ENCODE peak calls at places on chromosomes 12 and 14, in nine cellular contexts. One of them, this sample, is unnamed.
A peak's percentile ranks its signal among the peaks of the same experiment; 100 is the strongest.

GRCh38 chr12:12965836-12966235 is 13.9 kb upstream of the GPRC5D start:
- DNase-seq in PC-3: no peak
- DNase-seq in upper lobe of right lung: no peak
- DNase-seq in colonic mucosa: no peak
- DNase-seq in CD8-positive, alpha-beta T cell: no peak
- DNase-seq in naive thymus-derived CD4-positive, alpha-beta T cell: no peak
- DNase-seq in prostate gland: no peak
- DNase-seq in psoas muscle: no peak
- DNase-seq in lower lobe of right lung: no peak
- DNase-seq in this sample: no peak

GRCh38 chr12:29309320-29309902 is 71.6 kb downstream of the ERGIC2 start:
- DNase-seq in PC-3: peak; percentile 73
- DNase-seq in upper lobe of right lung: no peak
- DNase-seq in colonic mucosa: no peak
- DNase-seq in CD8-positive, alpha-beta T cell: no peak
- DNase-seq in naive thymus-derived CD4-positive, alpha-beta T cell: no peak
- DNase-seq in prostate gland: no peak
- DNase-seq in psoas muscle: no peak
- DNase-seq in lower lobe of right lung: no peak
- DNase-seq in this sample: no peak

GRCh38 chr14:79528843-79529405 is 682.4 kb downstream of the DIO2 start:
- DNase-seq in PC-3: no peak
- DNase-seq in upper lobe of right lung: no peak
- DNase-seq in colonic mucosa: no peak
- DNase-seq in CD8-positive, alpha-beta T cell: no peak
- DNase-seq in naive thymus-derived CD4-positive, alpha-beta T cell: no peak
- DNase-seq in prostate gland: no peak
- DNase-seq in psoas muscle: no peak
- DNase-seq in lower lobe of right lung: no peak
- DNase-seq in this sample: no peak

GRCh38 chr14:95482967-95483842 is 33.2 kb downstream of the SYNE3 start:
- DNase-seq in PC-3: peak; percentile 82
- DNase-seq in upper lobe of right lung: no peak
- DNase-seq in colonic mucosa: peak; percentile 70
- DNase-seq in CD8-positive, alpha-beta T cell: no peak
- DNase-seq in naive thymus-derived CD4-positive, alpha-beta T cell: no peak
- DNase-seq in prostate gland: no peak
- DNase-seq in psoas muscle: peak; percentile 87
- DNase-seq in lower lobe of right lung: peak; percentile 64
- DNase-seq in this sample: no peak

GRCh38 chr14:37655418-37655817 is 60.0 kb downstream of the TTC6 start:
- DNase-seq in PC-3: peak; percentile 82
- DNase-seq in upper lobe of right lung: no peak
- DNase-seq in colonic mucosa: no peak
- DNase-seq in CD8-positive, alpha-beta T cell: no peak
- DNase-seq in naive thymus-derived CD4-positive, alpha-beta T cell: no peak
- DNase-seq in prostate gland: no peak
- DNase-seq in psoas muscle: no peak
- DNase-seq in lower lobe of right lung: no peak
- DNase-seq in this sample: no peak

GRCh38 chr12:121240484-121241202 is 30.7 kb downstream of the P2RX4 start:
- DNase-seq in PC-3: no peak
- DNase-seq in upper lobe of right lung: peak; percentile 82
- DNase-seq in colonic mucosa: peak; percentile 53
- DNase-seq in CD8-positive, alpha-beta T cell: peak; percentile 82
- DNase-seq in naive thymus-derived CD4-positive, alpha-beta T cell: peak; percentile 96
- DNase-seq in prostate gland: peak; percentile 19
- DNase-seq in psoas muscle: peak; percentile 84
- DNase-seq in lower lobe of right lung: peak; percentile 83
- DNase-seq in this sample: peak; percentile 88

GRCh38 chr12:104701301-104701700 is 244.6 kb downstream of the CHST11 start:
- DNase-seq in PC-3: no peak
- DNase-seq in upper lobe of right lung: no peak
- DNase-seq in colonic mucosa: no peak
- DNase-seq in CD8-positive, alpha-beta T cell: no peak
- DNase-seq in naive thymus-derived CD4-positive, alpha-beta T cell: no peak
- DNase-seq in prostate gland: no peak
- DNase-seq in psoas muscle: no peak
- DNase-seq in lower lobe of right lung: no peak
- DNase-seq in this sample: no peak

GRCh38 chr12:122094735-122095561 is 16.4 kb downstream of the MLXIP start:
- DNase-seq in PC-3: no peak
- DNase-seq in upper lobe of right lung: no peak
- DNase-seq in colonic mucosa: peak; percentile 42
- DNase-seq in CD8-positive, alpha-beta T cell: no peak
- DNase-seq in naive thymus-derived CD4-positive, alpha-beta T cell: no peak
- DNase-seq in prostate gland: no peak
- DNase-seq in psoas muscle: no peak
- DNase-seq in lower lobe of right lung: no peak
- DNase-seq in this sample: no peak

GRCh38 chr14:85565862-85566296 is 35.9 kb downstream of the FLRT2 start:
- DNase-seq in PC-3: peak; percentile 43
- DNase-seq in upper lobe of right lung: no peak
- DNase-seq in colonic mucosa: no peak
- DNase-seq in CD8-positive, alpha-beta T cell: no peak
- DNase-seq in naive thymus-derived CD4-positive, alpha-beta T cell: no peak
- DNase-seq in prostate gland: no peak
- DNase-seq in psoas muscle: no peak
- DNase-seq in lower lobe of right lung: no peak
- DNase-seq in this sample: no peak

GRCh38 chr14:67965684-67966083 is 146.1 kb downstream of the RAD51B start:
- DNase-seq in PC-3: no peak
- DNase-seq in upper lobe of right lung: no peak
- DNase-seq in colonic mucosa: no peak
- DNase-seq in CD8-positive, alpha-beta T cell: no peak
- DNase-seq in naive thymus-derived CD4-positive, alpha-beta T cell: no peak
- DNase-seq in prostate gland: no peak
- DNase-seq in psoas muscle: no peak
- DNase-seq in lower lobe of right lung: no peak
- DNase-seq in this sample: no peak

GRCh38 chr14:100826371-100827139 is 637 bp downstream of the MEG3 start:
- DNase-seq in PC-3: no peak
- DNase-seq in upper lobe of right lung: no peak
- DNase-seq in colonic mucosa: no peak
- DNase-seq in CD8-positive, alpha-beta T cell: no peak
- DNase-seq in naive thymus-derived CD4-positive, alpha-beta T cell: no peak
- DNase-seq in prostate gland: no peak
- DNase-seq in psoas muscle: no peak
- DNase-seq in lower lobe of right lung: no peak
- DNase-seq in this sample: no peak

GRCh38 chr12:101992091-101992490 is 69.7 kb downstream of the WASHC3 start:
- DNase-seq in PC-3: no peak
- DNase-seq in upper lobe of right lung: no peak
- DNase-seq in colonic mucosa: no peak
- DNase-seq in CD8-positive, alpha-beta T cell: no peak
- DNase-seq in naive thymus-derived CD4-positive, alpha-beta T cell: no peak
- DNase-seq in prostate gland: no peak
- DNase-seq in psoas muscle: no peak
- DNase-seq in lower lobe of right lung: no peak
- DNase-seq in this sample: no peak

GRCh38 chr14:90658541-90658967 is 157.7 kb downstream of the TTC7B start:
- DNase-seq in PC-3: peak; percentile 75
- DNase-seq in upper lobe of right lung: no peak
- DNase-seq in colonic mucosa: no peak
- DNase-seq in CD8-positive, alpha-beta T cell: no peak
- DNase-seq in naive thymus-derived CD4-positive, alpha-beta T cell: no peak
- DNase-seq in prostate gland: no peak
- DNase-seq in psoas muscle: no peak
- DNase-seq in lower lobe of right lung: no peak
- DNase-seq in this sample: no peak

GRCh38 chr12:52285851-52286530 is 5.3 kb downstream of the KRT81 start:
- DNase-seq in PC-3: peak; percentile 22
- DNase-seq in upper lobe of right lung: no peak
- DNase-seq in colonic mucosa: no peak
- DNase-seq in CD8-positive, alpha-beta T cell: no peak
- DNase-seq in naive thymus-derived CD4-positive, alpha-beta T cell: no peak
- DNase-seq in prostate gland: no peak
- DNase-seq in psoas muscle: no peak
- DNase-seq in lower lobe of right lung: no peak
- DNase-seq in this sample: no peak

GRCh38 chr12:2619136-2619535 is 175.6 kb upstream of the FKBP4 start:
- DNase-seq in PC-3: no peak
- DNase-seq in upper lobe of right lung: no peak
- DNase-seq in colonic mucosa: no peak
- DNase-seq in CD8-positive, alpha-beta T cell: no peak
- DNase-seq in naive thymus-derived CD4-positive, alpha-beta T cell: no peak
- DNase-seq in prostate gland: no peak
- DNase-seq in psoas muscle: no peak
- DNase-seq in lower lobe of right lung: no peak
- DNase-seq in this sample: no peak

GRCh38 chr12:2451025-2451424 is 343.7 kb upstream of the FKBP4 start:
- DNase-seq in PC-3: no peak
- DNase-seq in upper lobe of right lung: no peak
- DNase-seq in colonic mucosa: no peak
- DNase-seq in CD8-positive, alpha-beta T cell: no peak
- DNase-seq in naive thymus-derived CD4-positive, alpha-beta T cell: no peak
- DNase-seq in prostate gland: no peak
- DNase-seq in psoas muscle: no peak
- DNase-seq in lower lobe of right lung: no peak
- DNase-seq in this sample: no peak

GRCh38 chr12:94872007-94872653 is 131.4 kb downstream of the NDUFA12 start:
- DNase-seq in PC-3: no peak
- DNase-seq in upper lobe of right lung: no peak
- DNase-seq in colonic mucosa: no peak
- DNase-seq in CD8-positive, alpha-beta T cell: no peak
- DNase-seq in naive thymus-derived CD4-positive, alpha-beta T cell: no peak
- DNase-seq in prostate gland: peak; percentile 53
- DNase-seq in psoas muscle: no peak
- DNase-seq in lower lobe of right lung: no peak
- DNase-seq in this sample: no peak

GRCh38 chr12:54475542-54475941 is 2.1 kb upstream of the GTSF1 start:
- DNase-seq in PC-3: peak; percentile 21
- DNase-seq in upper lobe of right lung: no peak
- DNase-seq in colonic mucosa: no peak
- DNase-seq in CD8-positive, alpha-beta T cell: no peak
- DNase-seq in naive thymus-derived CD4-positive, alpha-beta T cell: no peak
- DNase-seq in prostate gland: no peak
- DNase-seq in psoas muscle: no peak
- DNase-seq in lower lobe of right lung: no peak
- DNase-seq in this sample: no peak

GRCh38 chr12:100824476-100824875 is 29.9 kb downstream of the ANO4 start:
- DNase-seq in PC-3: no peak
- DNase-seq in upper lobe of right lung: no peak
- DNase-seq in colonic mucosa: no peak
- DNase-seq in CD8-positive, alpha-beta T cell: no peak
- DNase-seq in naive thymus-derived CD4-positive, alpha-beta T cell: no peak
- DNase-seq in prostate gland: no peak
- DNase-seq in psoas muscle: no peak
- DNase-seq in lower lobe of right lung: no peak
- DNase-seq in this sample: no peak

DNA sequence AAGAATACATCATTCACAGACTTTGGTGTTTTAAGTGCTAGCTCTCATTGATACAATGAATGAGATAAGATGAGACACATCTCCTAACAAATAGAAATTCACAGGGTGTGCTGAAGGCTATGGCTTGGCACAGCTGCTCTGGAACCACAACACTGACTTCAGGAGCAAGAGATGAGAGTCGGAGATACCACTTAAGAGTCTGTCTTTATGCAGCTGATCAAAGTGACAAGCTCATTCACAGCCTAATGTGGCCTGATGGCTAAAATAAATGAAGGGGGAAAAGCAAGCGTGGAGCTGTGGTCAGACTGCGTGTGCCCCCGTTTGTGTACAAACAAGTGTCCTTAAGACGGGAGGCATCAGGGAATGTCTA is 29.7 kb upstream of the FAM181A start:
- DNase-seq in PC-3: no peak
- DNase-seq in upper lobe of right lung: no peak
- DNase-seq in colonic mucosa: no peak
- DNase-seq in CD8-positive, alpha-beta T cell: no peak
- DNase-seq in naive thymus-derived CD4-positive, alpha-beta T cell: no peak
- DNase-seq in prostate gland: no peak
- DNase-seq in psoas muscle: no peak
- DNase-seq in lower lobe of right lung: no peak
- DNase-seq in this sample: no peak
- H3K9me3 ChIP-seq in PC-3: no peaks in the 10 kb centered on the region
- H3K9me3 ChIP-seq in upper lobe of right lung: no peaks in the 10 kb centered on the region
- H3K9me3 ChIP-seq in colonic mucosa: no peaks in the 10 kb centered on the region
- H3K9me3 ChIP-seq in CD8-positive, alpha-beta T cell: no peaks in the 10 kb centered on the region
- H3K9me3 ChIP-seq in naive thymus-derived CD4-positive, alpha-beta T cell: no peaks in the 10 kb centered on the region
- H3K9me3 ChIP-seq in prostate gland: no peaks in the 10 kb centered on the region
- H3K9me3 ChIP-seq in psoas muscle: no peaks in the 10 kb centered on the region
- H3K9me3 ChIP-seq in lower lobe of right lung: no peaks in the 10 kb centered on the region
- H3K9me3 ChIP-seq in this sample: no peaks in the 10 kb centered on the region

GRCh38 chr14:106069786-106070185 is 543.4 kb downstream of the TMEM121 start:
- DNase-seq in PC-3: no peak
- DNase-seq in upper lobe of right lung: no peak
- DNase-seq in colonic mucosa: no peak
- DNase-seq in CD8-positive, alpha-beta T cell: no peak
- DNase-seq in naive thymus-derived CD4-positive, alpha-beta T cell: no peak
- DNase-seq in prostate gland: no peak
- DNase-seq in psoas muscle: no peak
- DNase-seq in lower lobe of right lung: no peak
- DNase-seq in this sample: no peak
- H3K9me3 ChIP-seq in PC-3: no peaks in the 10 kb centered on the region
- H3K9me3 ChIP-seq in upper lobe of right lung: no peaks in the 10 kb centered on the region
- H3K9me3 ChIP-seq in colonic mucosa: no peaks in the 10 kb centered on the region
- H3K9me3 ChIP-seq in CD8-positive, alpha-beta T cell: no peaks in the 10 kb centered on the region
- H3K9me3 ChIP-seq in naive thymus-derived CD4-positive, alpha-beta T cell: no peaks in the 10 kb centered on the region
- H3K9me3 ChIP-seq in prostate gland: no peaks in the 10 kb centered on the region
- H3K9me3 ChIP-seq in psoas muscle: no peaks in the 10 kb centered on the region
- H3K9me3 ChIP-seq in lower lobe of right lung: no peaks in the 10 kb centered on the region
- H3K9me3 ChIP-seq in this sample: no peaks in the 10 kb centered on the region

DNA sequence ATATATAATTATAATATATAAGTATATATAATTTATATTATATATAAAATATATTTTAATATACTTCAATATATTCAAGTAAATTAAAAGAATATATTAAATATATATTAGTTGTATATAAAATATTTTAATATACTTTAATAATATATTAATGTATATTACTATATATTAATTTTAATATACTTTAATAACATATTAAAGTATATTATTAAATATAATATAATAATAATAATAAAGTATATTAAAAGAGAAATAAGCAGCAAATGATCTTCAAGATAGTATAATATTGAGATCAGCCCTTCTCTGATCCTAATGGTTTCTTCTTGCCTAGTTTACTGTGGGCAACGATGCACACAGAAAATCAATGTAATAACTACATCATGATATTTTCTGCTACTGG is 2.3 kb downstream of the OR4M1 start:
- DNase-seq in PC-3: no peak
- DNase-seq in upper lobe of right lung: no peak
- DNase-seq in colonic mucosa: no peak
- DNase-seq in CD8-positive, alpha-beta T cell: no peak
- DNase-seq in naive thymus-derived CD4-positive, alpha-beta T cell: no peak
- DNase-seq in prostate gland: no peak
- DNase-seq in psoas muscle: no peak
- DNase-seq in lower lobe of right lung: no peak
- DNase-seq in this sample: no peak
- H3K9me3 ChIP-seq in PC-3: peaks cover 20% of the 10 kb centered on the region
- H3K9me3 ChIP-seq in upper lobe of right lung: no peaks in the 10 kb centered on the region
- H3K9me3 ChIP-seq in colonic mucosa: no peaks in the 10 kb centered on the region
- H3K9me3 ChIP-seq in CD8-positive, alpha-beta T cell: peaks cover 4% of the 10 kb centered on the region
- H3K9me3 ChIP-seq in naive thymus-derived CD4-positive, alpha-beta T cell: no peaks in the 10 kb centered on the region
- H3K9me3 ChIP-seq in prostate gland: no peaks in the 10 kb centered on the region
- H3K9me3 ChIP-seq in psoas muscle: no peaks in the 10 kb centered on the region
- H3K9me3 ChIP-seq in lower lobe of right lung: no peaks in the 10 kb centered on the region
- H3K9me3 ChIP-seq in this sample: no peaks in the 10 kb centered on the region

DNA sequence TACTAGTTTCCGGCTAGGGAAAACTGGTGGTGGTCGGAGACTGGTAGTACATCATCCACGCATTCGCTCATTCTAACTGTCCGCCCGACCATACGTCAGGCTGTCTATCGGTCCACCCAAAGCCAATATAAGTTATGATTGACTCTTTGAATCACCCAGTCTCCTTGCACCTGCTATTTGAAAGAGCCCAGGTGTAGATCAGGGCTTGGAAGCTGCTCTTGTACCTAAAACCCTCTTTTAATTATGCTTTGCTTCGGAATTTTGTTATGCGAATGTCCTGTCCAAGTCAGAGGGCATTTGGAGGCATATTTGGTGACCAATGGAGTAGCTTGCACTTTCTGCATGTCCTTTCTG is 5.7 kb upstream of the NKX2-1 start:
- DNase-seq in PC-3: no peak
- DNase-seq in upper lobe of right lung: no peak
- DNase-seq in colonic mucosa: no peak
- DNase-seq in CD8-positive, alpha-beta T cell: no peak
- DNase-seq in naive thymus-derived CD4-positive, alpha-beta T cell: no peak
- DNase-seq in prostate gland: no peak
- DNase-seq in psoas muscle: no peak
- DNase-seq in lower lobe of right lung: no peak
- DNase-seq in this sample: no peak
- H3K9me3 ChIP-seq in PC-3: no peaks in the 10 kb centered on the region
- H3K9me3 ChIP-seq in upper lobe of right lung: no peaks in the 10 kb centered on the region
- H3K9me3 ChIP-seq in colonic mucosa: no peaks in the 10 kb centered on the region
- H3K9me3 ChIP-seq in CD8-positive, alpha-beta T cell: no peaks in the 10 kb centered on the region
- H3K9me3 ChIP-seq in naive thymus-derived CD4-positive, alpha-beta T cell: no peaks in the 10 kb centered on the region
- H3K9me3 ChIP-seq in prostate gland: no peaks in the 10 kb centered on the region
- H3K9me3 ChIP-seq in psoas muscle: no peaks in the 10 kb centered on the region
- H3K9me3 ChIP-seq in lower lobe of right lung: no peaks in the 10 kb centered on the region
- H3K9me3 ChIP-seq in this sample: peaks cover 3% of the 10 kb centered on the region

This sample was measured in T-helper 17 cell.